ENCODE peak calls at places on chromosome 1, in six cellular contexts. A is cardiac fibroblast; X is body of pancreas; B is omental fat pad; P is heart left ventricle; Y is activated CD8-positive, alpha-beta T cell treated with anti-CD3 and anti-CD28 coated beads for 36 hours. D is an unnamed sample.

GRCh38 chr1:14521602-14522001 is 76.9 kb upstream of the KAZN start:
- DNase-seq in A (peak), Y (no peak), P (no peak), X (no peak), B (no peak), D (no peak)

GRCh38 chr1:24481098-24481497 is 21.5 kb upstream of the RCAN3 start:
- DNase-seq in Y (peak), X (peak), B (no peak), A (no peak), P (no peak), D (no peak)

GRCh38 chr1:93680121-93681094 is 1.2 kb downstream of the BCAR3 start:
- DNase-seq in X (peak), P (peak), A (peak), B (peak), Y (peak), D (peak)

GRCh38 chr1:101308001-101308659 is 71.3 kb downstream of the S1PR1 start:
- DNase-seq in Y (peak), A (no peak), X (no peak), B (no peak), P (no peak), D (no peak)

GRCh38 chr1:248804771-248805681 is 20.7 kb downstream of the SH3BP5L start:
- DNase-seq in A (no peak), B (no peak), P (no peak), Y (no peak), X (peak), D (no peak)

GRCh38 chr1:83632906-83633305 is 366.0 kb downstream of the TTLL7 start:
- DNase-seq in Y (peak), X (no peak), P (no peak), A (no peak), B (no peak), D (no peak)

GRCh38 chr1:38336308-38336707 is 289.7 kb upstream of the POU3F1 start:
- DNase-seq in Y (no peak), A (no peak), P (no peak), X (peak), B (no peak), D (no peak)

GRCh38 chr1:27357281-27358037 is 9.3 kb downstream of the MAP3K6 start:
- DNase-seq in Y (peak), A (peak), X (peak), P (peak), B (no peak), D (peak)

GRCh38 chr1:161427733-161428516 is 60.2 kb upstream of the CFAP126 start:
- DNase-seq in X (peak), Y (peak), A (peak), B (no peak), P (no peak), D (no peak)

GRCh38 chr1:236141447-236142357 is 637 bp upstream of the GPR137B start:
- DNase-seq in Y (peak), P (no peak), B (no peak), X (peak), A (peak), D (peak)

GRCh38 chr1:151720974-151721787 is at the start of gene RIIAD1:
- DNase-seq in B (no peak), Y (peak), A (peak), P (peak), X (no peak), D (no peak)

GRCh38 chr1:43172532-43172972 is 422 bp downstream of the CFAP57 start:
- DNase-seq in X (peak), P (peak), Y (peak), B (peak), A (peak), D (no peak)

GRCh38 chr1:167790117-167790516 is 68.3 kb downstream of the MPZL1 start:
- DNase-seq in Y (no peak), X (no peak), A (no peak), P (no peak), B (no peak), D (no peak)

GRCh38 chr1:218496561-218496960 is 151.4 kb downstream of the TGFB2 start:
- DNase-seq in B (no peak), Y (no peak), A (peak), X (no peak), P (no peak), D (no peak)

GRCh38 chr1:180720753-180721152 is 88.9 kb downstream of the XPR1 start:
- DNase-seq in Y (no peak), A (no peak), P (no peak), B (no peak), X (no peak), D (no peak)

GRCh38 chr1:229271448-229272120 is 673 bp downstream of the RAB4A start:
- DNase-seq in B (no peak), A (peak), X (peak), Y (peak), P (no peak), D (no peak)
- TF ChIP-seq CTCF in B (no peak), A (no peak), X (no peak), Y (no peak), P (no peak), D (no peak)

DNA sequence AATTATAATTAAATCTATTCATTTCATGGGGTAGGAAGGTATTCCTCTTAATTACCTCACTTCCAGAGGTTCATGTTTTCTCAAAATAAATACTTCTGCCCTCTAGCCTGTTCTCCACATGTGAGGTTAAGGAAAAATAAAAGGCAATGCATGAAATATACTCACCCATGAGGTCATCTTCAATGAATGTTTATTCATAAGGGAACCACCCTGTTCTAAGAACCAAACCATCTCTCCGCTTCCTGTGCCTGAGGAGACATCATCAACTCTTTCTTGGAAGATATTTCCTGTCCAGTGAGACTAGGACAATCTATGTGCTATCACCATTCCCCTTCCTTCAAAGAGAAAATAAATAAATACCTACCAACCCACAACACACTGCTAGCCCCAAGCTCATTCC is 513.7 kb upstream of the PLXNA2 start:
- DNase-seq in B (no peak), Y (no peak), P (no peak), A (no peak), X (no peak), D (no peak)
- TF ChIP-seq CTCF in B (no peak), Y (no peak), P (no peak), A (no peak), X (no peak), D (no peak)

GRCh38 chr1:155596864-155597263 is 13.2 kb upstream of the MSTO1 start:
- DNase-seq in X (no peak), A (no peak), B (no peak), Y (no peak), P (no peak), D (no peak)

DNA sequence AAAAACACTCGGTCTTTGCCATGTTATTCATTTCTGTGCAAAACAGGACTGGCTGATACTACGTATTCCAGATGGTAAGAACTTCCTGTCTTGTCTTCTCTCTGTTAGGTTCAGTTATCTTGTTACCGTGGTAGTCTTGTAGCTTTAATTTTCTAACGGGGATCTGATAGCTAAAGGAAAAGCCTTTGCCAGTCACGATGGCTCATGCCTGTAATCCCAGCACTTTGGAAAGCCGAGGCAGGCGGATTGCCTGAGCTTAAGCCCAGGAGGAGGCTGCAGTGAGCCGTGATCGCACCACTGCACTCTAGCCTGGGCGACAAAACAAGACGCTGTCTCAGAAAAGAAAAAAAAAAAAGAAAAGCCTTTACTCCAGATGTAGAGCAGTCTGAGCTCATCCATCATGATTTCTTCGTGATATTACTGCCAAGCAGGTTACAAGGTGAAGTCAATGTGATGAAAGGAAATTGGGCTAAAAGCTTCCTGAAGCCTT is 11.1 kb upstream of the MSTO1 start:
- DNase-seq in B (no peak), A (peak), X (peak), P (no peak), Y (peak), D (no peak)
- TF ChIP-seq CTCF in B (no peak), A (no peak), X (no peak), P (no peak), Y (no peak), D (no peak)

GRCh38 chr1:89959719-89960118 is 35.2 kb upstream of the ZNF326 start:
- DNase-seq in B (no peak), A (no peak), X (no peak), Y (no peak), P (no peak), D (no peak)
- TF ChIP-seq CTCF in B (no peak), A (no peak), X (no peak), Y (no peak), P (no peak), D (no peak)

GRCh38 chr1:17922833-17923232 is 167.7 kb downstream of the ACTL8 start:
- DNase-seq in B (no peak), A (peak), X (peak), P (peak), Y (peak), D (no peak)
- TF ChIP-seq CTCF in B (no peak), A (peak), X (peak), P (peak), Y (no peak), D (no peak)

DNA sequence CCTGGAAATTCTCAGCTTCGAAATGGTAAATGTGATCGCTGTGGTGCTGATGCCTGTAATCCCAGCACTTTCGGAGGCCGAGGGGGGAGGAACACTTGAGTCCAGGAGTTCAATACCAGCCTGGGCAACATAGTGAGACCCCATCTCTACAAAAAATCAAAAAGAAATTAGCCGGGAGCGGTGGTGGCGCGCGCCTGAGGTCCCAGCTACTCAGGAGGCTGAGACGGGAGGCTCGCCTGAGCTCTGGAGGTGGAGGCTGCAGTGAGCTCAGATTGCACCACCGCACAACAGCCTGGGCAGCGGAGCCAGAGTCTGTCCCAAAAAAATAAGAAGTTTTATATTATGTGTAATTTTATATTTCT is 845 bp upstream of the MRPL20 start:
- DNase-seq in A (no peak), X (no peak), B (no peak), Y (no peak), P (no peak), D (no peak)
- TF ChIP-seq CTCF in A (no peak), X (no peak), B (no peak), Y (no peak), P (no peak), D (no peak)

GRCh38 chr1:9228589-9228988 is 6.0 kb upstream of the H6PD start:
- DNase-seq in X (no peak), Y (no peak), A (no peak), B (no peak), P (no peak), D (no peak)
- TF ChIP-seq CTCF in X (no peak), Y (no peak), A (no peak), B (no peak), P (no peak), D (no peak)

DNA sequence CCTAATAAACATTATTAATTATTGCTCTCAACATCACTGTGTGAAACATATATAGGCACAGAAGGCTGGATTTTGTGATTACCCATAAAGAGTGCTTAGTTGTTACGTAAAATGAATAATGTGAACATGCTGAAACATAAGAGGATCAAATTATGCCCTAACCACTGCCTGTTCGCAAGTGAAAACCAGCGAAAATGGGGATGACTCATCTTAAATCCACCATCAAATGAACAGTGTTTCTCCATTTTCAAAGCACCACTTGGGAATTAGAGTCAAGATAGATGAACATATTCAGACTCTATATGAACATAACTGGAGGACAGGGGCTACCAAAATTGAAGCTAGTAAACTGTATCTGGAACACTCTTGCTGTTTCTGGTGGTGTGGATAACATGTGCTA is 386.2 kb downstream of the HHIPL2 start:
- DNase-seq in P (no peak), X (no peak), Y (no peak), A (no peak), B (no peak), D (no peak)
- TF ChIP-seq CTCF in P (no peak), X (no peak), Y (no peak), A (no peak), B (no peak), D (no peak)

GRCh38 chr1:103790172-103790571 is 40.5 kb downstream of the AMY1C start:
- DNase-seq in B (no peak), A (no peak), X (no peak), P (no peak), Y (no peak), D (no peak)

GRCh38 chr1:103783944-103784377 is 34.3 kb downstream of the AMY1C start:
- DNase-seq in A (no peak), Y (no peak), X (no peak), P (no peak), B (no peak), D (no peak)

GRCh38 chr1:103788377-103788776 is 38.7 kb downstream of the AMY1C start:
- DNase-seq in Y (no peak), B (no peak), X (no peak), A (no peak), P (no peak), D (no peak)
- TF ChIP-seq CTCF in Y (no peak), B (no peak), X (peak), A (no peak), P (no peak), D (no peak)

D was measured in natural killer cell.